ENCODE peak calls at places on chromosomes 5 and 9, in four cellular contexts. One of them, this sample, is unnamed.

GRCh38 chr5:850511-851006 is at the start of gene ZDHHC11:
- DNase-seq in mammary epithelial cell: no peak
- DNase-seq in ovary: peak; percentile 9
- DNase-seq in adipocyte: no peak
- DNase-seq in this sample: peak; percentile 39

GRCh38 chr9:111825468-111826145 is 30.9 kb upstream of the SHOC1 start:
- DNase-seq in adipocyte: no peak
- DNase-seq in mammary epithelial cell: peak; percentile 72
- DNase-seq in ovary: no peak
- DNase-seq in this sample: no peak

GRCh38 chr5:167128581-167128980 is 1162.9 kb upstream of the WWC1 start:
- DNase-seq in mammary epithelial cell: no peak
- DNase-seq in adipocyte: no peak
- DNase-seq in ovary: no peak
- DNase-seq in this sample: no peak

GRCh38 chr9:91374939-91375338 is 13.2 kb upstream of the AUH start:
- DNase-seq in adipocyte: peak; percentile 54
- DNase-seq in mammary epithelial cell: peak; percentile 20
- DNase-seq in ovary: no peak
- DNase-seq in this sample: no peak

GRCh38 chr5:100270323-100270771 is 264.8 kb upstream of the FAM174A start:
- DNase-seq in adipocyte: no peak
- DNase-seq in ovary: no peak
- DNase-seq in mammary epithelial cell: no peak
- DNase-seq in this sample: no peak

GRCh38 chr5:146878471-146879172 is at the start of gene PPP2R2B:
- DNase-seq in ovary: no peak
- DNase-seq in adipocyte: peak; percentile 47
- DNase-seq in mammary epithelial cell: peak; percentile 57
- DNase-seq in this sample: peak; percentile 31

GRCh38 chr5:42772265-42772993 is 15.8 kb downstream of the CCDC152 start:
- DNase-seq in mammary epithelial cell: peak; percentile 6
- DNase-seq in adipocyte: no peak
- DNase-seq in ovary: no peak
- DNase-seq in this sample: no peak

GRCh38 chr9:3880851-3881250 is 355.1 kb upstream of the RFX3 start:
- DNase-seq in mammary epithelial cell: peak; percentile 92
- DNase-seq in ovary: no peak
- DNase-seq in adipocyte: peak; percentile 78
- DNase-seq in this sample: no peak

DNA sequence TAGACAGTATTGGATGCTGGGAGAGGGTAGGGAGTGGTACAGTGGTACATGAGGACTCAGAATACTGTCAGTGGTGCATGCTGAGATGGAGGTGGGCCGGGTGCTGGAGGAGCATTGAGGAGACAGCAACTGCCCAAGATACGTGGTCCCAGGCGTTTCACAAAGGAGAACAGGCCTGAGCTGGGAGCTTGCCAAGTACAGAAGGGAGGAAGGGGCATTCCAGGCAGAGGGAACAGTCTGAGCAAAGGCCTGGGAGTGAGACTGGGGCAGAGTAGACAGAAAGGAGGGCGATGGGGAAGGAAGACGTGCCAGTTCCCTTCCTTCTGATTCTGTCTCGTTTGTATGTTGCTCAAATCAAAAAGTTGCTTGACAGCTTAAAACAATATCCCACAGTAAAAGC is 15.2 kb downstream of the GALNT12 start:
- DNase-seq in ovary: no peak
- DNase-seq in adipocyte: no peak
- DNase-seq in mammary epithelial cell: no peak
- DNase-seq in this sample: no peak
- H3K4me1 ChIP-seq in ovary: no peaks in the 10 kb centered on the region
- H3K4me1 ChIP-seq in adipocyte: no peaks in the 10 kb centered on the region
- H3K4me1 ChIP-seq in mammary epithelial cell: no peaks in the 10 kb centered on the region
- H3K4me1 ChIP-seq in this sample: no peaks in the 10 kb centered on the region

GRCh38 chr9:116421006-116421538 is 266.0 kb upstream of the TRIM32 start:
- DNase-seq in adipocyte: no peak
- DNase-seq in ovary: no peak
- DNase-seq in mammary epithelial cell: peak; percentile 87
- DNase-seq in this sample: no peak

GRCh38 chr9:116417464-116417863 is 263.9 kb downstream of the PAPPA start:
- DNase-seq in mammary epithelial cell: peak; percentile 41
- DNase-seq in ovary: no peak
- DNase-seq in adipocyte: peak; percentile 40
- DNase-seq in this sample: no peak

GRCh38 chr9:116425244-116425643 is 261.9 kb upstream of the TRIM32 start:
- DNase-seq in mammary epithelial cell: no peak
- DNase-seq in ovary: no peak
- DNase-seq in adipocyte: no peak
- DNase-seq in this sample: no peak

GRCh38 chr9:116422119-116422979 is 264.8 kb upstream of the TRIM32 start:
- DNase-seq in mammary epithelial cell: no peak
- DNase-seq in adipocyte: no peak
- DNase-seq in ovary: no peak
- DNase-seq in this sample: no peak

DNA sequence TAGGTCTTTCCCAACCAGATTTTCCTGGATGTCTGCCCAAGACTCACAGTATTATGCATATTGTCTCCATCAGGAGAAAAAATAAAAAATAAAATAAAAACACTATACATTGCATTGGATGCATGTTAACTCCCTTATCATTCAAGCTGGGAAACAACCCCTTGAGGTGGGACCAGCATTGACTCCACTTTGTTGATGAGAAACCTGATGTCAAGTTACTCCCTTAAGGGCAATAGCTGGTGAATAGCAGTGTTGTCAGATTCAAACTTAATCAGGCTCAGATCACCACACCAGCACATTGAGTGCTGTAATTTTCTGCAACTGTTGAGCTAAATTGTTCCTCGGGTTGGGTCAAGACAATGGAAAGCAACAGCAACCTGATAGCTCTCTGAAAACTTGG is 264.0 kb upstream of the TRIM32 start:
- DNase-seq in ovary: no peak
- DNase-seq in mammary epithelial cell: no peak
- DNase-seq in adipocyte: no peak
- DNase-seq in this sample: no peak
- H3K4me1 ChIP-seq in ovary: no peaks in the 10 kb centered on the region
- H3K4me1 ChIP-seq in mammary epithelial cell: peaks cover 4% of the 10 kb centered on the region
- H3K4me1 ChIP-seq in adipocyte: no peaks in the 10 kb centered on the region
- H3K4me1 ChIP-seq in this sample: no peaks in the 10 kb centered on the region

GRCh38 chr9:131406567-131407436 is 12.9 kb downstream of the PRRC2B start:
- DNase-seq in mammary epithelial cell: no peak
- DNase-seq in adipocyte: peak; percentile 56
- DNase-seq in ovary: no peak
- DNase-seq in this sample: no peak

GRCh38 chr9:131405858-131406566 is 12.1 kb downstream of the PRRC2B start:
- DNase-seq in adipocyte: no peak
- DNase-seq in ovary: no peak
- DNase-seq in mammary epithelial cell: peak; percentile 69
- DNase-seq in this sample: peak; percentile 33

GRCh38 chr9:131404987-131405386 is 11.1 kb downstream of the PRRC2B start:
- DNase-seq in ovary: no peak
- DNase-seq in adipocyte: no peak
- DNase-seq in mammary epithelial cell: no peak
- DNase-seq in this sample: no peak

GRCh38 chr9:131404581-131404980 is 10.7 kb downstream of the PRRC2B start:
- DNase-seq in adipocyte: no peak
- DNase-seq in ovary: no peak
- DNase-seq in mammary epithelial cell: no peak
- DNase-seq in this sample: no peak

DNA sequence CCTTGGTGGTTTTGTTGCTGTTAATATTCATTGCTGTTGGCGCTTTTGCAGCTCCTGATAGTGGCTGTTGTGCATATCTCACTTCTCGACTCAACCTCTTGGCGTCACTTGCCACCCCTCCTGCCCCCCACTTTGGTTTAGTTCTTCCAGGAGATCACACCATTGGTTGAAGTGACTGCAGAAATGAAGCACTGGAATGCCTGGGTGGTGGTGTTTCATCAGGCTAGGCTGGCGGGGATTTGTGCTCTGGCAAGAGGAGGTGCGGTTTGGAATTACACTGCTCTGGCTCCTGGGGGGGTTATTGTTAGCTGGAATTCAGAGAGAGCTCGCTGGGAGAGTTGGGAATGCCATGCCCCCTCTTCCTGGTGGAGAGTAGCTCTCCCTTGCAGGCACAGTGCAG is 11.5 kb downstream of the PRRC2B start:
- DNase-seq in adipocyte: peak; percentile 55
- DNase-seq in mammary epithelial cell: no peak
- DNase-seq in ovary: no peak
- DNase-seq in this sample: peak; percentile 26
- H3K4me1 ChIP-seq in adipocyte: peaks cover 78% of the 10 kb centered on the region
- H3K4me1 ChIP-seq in mammary epithelial cell: peaks cover 68% of the 10 kb centered on the region
- H3K4me1 ChIP-seq in ovary: peaks cover 50% of the 10 kb centered on the region
- H3K4me1 ChIP-seq in this sample: peaks cover 95% of the 10 kb centered on the region

DNA sequence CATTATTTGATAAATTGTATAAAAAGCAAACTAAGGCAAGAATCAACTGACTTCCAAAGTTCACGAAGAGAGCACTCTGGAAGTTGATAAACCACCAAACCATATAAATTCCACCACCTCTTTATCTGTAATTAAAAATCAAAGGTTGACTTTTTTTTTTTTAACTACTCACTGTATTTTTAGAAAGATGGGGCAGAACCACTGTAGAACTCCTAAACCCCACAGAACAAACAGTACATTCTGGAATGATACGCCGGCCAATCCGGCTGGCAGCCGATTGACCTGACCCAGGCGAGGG is 435 bp upstream of the CCNG1 start:
- DNase-seq in mammary epithelial cell: no peak
- DNase-seq in ovary: no peak
- DNase-seq in adipocyte: no peak
- DNase-seq in this sample: no peak
- H3K4me1 ChIP-seq in mammary epithelial cell: peaks cover 15% of the 10 kb centered on the region
- H3K4me1 ChIP-seq in ovary: peaks cover 9% of the 10 kb centered on the region
- H3K4me1 ChIP-seq in adipocyte: peaks cover 38% of the 10 kb centered on the region
- H3K4me1 ChIP-seq in this sample: peaks cover 73% of the 10 kb centered on the region

GRCh38 chr5:74630387-74631087 is 10.0 kb downstream of the ENC1 start:
- DNase-seq in adipocyte: peak; percentile 76
- DNase-seq in mammary epithelial cell: peak; percentile 87
- DNase-seq in ovary: no peak
- DNase-seq in this sample: no peak
- H3K4me1 ChIP-seq in adipocyte: peaks cover 32% of the 10 kb centered on the region
- H3K4me1 ChIP-seq in mammary epithelial cell: peaks cover 91% of the 10 kb centered on the region
- H3K4me1 ChIP-seq in ovary: peaks cover 19% of the 10 kb centered on the region
- H3K4me1 ChIP-seq in this sample: peaks cover 39% of the 10 kb centered on the region